ENCODE peak calls at places on chromosomes 13 and 19, in seven cellular contexts. R, Y, C, H, Q, Z and B are unnamed samples.

GRCh38 chr19:58518261-58519086 is 1.1 kb downstream of the ZBTB45 start:
- DNase-seq in R (no peak), Y (peak; percentile 22), C (no peak), H (no peak), Q (no peak), Z (no peak), B (no peak)

GRCh38 chr13:71611292-71611691 is 255.7 kb downstream of the DACH1 start:
- DNase-seq in R (no peak), Y (no peak), C (no peak), H (no peak), Q (no peak), Z (no peak), B (no peak)

GRCh38 chr19:343941-344624 is 513 bp downstream of the MIER2 start:
- DNase-seq in R (no peak), Y (peak; percentile 29), C (no peak), H (peak; percentile 34), Q (peak; percentile 58), Z (no peak), B (no peak)

GRCh38 chr13:44268965-44269364 is 104.7 kb upstream of the SERP2 start:
- DNase-seq in R (no peak), Y (no peak), C (no peak), H (no peak), Q (no peak), Z (no peak), B (no peak)

GRCh38 chr19:13104848-13105646 is 2.4 kb upstream of the LYL1 start:
- DNase-seq in R (no peak), Y (peak; percentile 79), C (no peak), H (no peak), Q (no peak), Z (no peak), B (no peak)

GRCh38 chr13:75135325-75135825 is 346.6 kb downstream of the TBC1D4 start:
- DNase-seq in R (peak; percentile 99), Y (no peak), C (no peak), H (no peak), Q (no peak), Z (peak; percentile 95), B (no peak)

GRCh38 chr13:108594153-108594552 is 35.3 kb upstream of the MYO16 start:
- DNase-seq in R (no peak), Y (no peak), C (no peak), H (no peak), Q (no peak), Z (no peak), B (no peak)

GRCh38 chr19:42295831-42296525 is 6.0 kb upstream of the PRR19 start:
- DNase-seq in R (no peak), Y (peak; percentile 84), C (peak; percentile 89), H (peak; percentile 78), Q (peak; percentile 91), Z (peak; percentile 44), B (no peak)

GRCh38 chr19:55832676-55833075 is 877 bp upstream of the NLRP11 start:
- DNase-seq in R (no peak), Y (no peak), C (no peak), H (no peak), Q (no peak), Z (no peak), B (no peak)

GRCh38 chr13:110157718-110158117 is 149.2 kb downstream of the COL4A1 start:
- DNase-seq in R (no peak), Y (no peak), C (no peak), H (no peak), Q (no peak), Z (no peak), B (no peak)

DNA sequence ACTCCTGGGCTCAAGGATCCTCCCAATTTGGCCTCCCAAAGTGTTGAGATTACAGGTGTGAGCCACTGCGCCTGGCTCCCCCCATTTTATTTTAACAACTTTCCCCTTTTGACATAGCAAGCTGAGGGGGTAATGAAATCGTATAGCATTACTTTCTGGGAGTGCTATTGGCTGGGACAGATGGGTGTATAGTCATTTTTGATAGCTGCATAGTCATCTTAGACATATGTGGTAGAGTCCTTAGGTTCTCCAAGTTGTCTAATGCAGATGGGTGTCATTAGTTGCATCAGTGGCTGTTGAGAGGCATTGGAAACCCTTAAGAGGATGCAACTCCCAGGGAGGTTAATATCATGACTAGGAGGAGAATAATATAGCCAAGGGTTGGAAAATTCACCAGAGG is 28.6 kb upstream of the PNMA8B start:
- DNase-seq in R (no peak), Y (no peak), C (no peak), H (no peak), Q (no peak), Z (no peak), B (no peak)
- H3K4me3 ChIP-seq in R (no peak overlapping the region), Y (no peak overlapping the region), C (no peak overlapping the region), H (no peak overlapping the region), Q (no peak overlapping the region), Z (no peak overlapping the region), B (no peak overlapping the region)

DNA sequence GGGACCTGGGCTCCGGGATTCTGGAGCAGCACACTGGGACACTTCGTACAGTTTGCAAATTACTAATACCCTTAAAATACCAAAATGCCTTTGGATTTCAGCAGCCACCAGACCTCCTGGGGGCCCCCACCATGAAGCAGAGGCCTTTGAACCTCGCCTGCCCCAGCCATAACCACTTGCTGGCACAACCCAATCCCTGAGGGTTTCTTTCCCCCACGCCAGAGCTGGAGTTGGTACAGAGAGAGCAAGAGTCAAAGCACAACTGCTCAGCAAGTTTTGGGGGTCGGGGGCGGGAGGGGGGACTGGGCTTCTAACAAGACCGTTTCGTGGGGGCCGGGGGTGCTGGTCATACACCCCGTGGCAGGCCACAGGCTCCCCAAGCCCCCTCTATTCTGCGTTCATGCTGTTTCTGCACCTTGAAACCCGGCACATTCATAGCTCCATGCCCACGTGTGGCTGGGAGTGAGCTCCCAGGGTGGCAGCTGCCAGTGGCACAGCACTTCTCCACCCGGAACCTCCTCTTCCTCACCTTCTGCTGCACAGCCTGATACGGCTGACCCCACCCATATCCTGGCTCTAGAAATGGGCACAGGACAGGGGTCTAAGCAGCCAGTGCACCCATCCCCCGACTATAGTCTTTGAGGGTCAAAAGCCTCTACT is 17.1 kb downstream of the PLEKHF1 start:
- DNase-seq in R (no peak), Y (no peak), C (no peak), H (no peak), Q (no peak), Z (no peak), B (no peak)
- H3K4me3 ChIP-seq in R (no peak overlapping the region), Y (no peak overlapping the region), C (no peak overlapping the region), H (no peak overlapping the region), Q (no peak overlapping the region), Z (no peak overlapping the region), B (no peak overlapping the region)

GRCh38 chr19:15431396-15432017 is 12.7 kb upstream of the AKAP8L start:
- DNase-seq in R (no peak), Y (no peak), C (no peak), H (no peak), Q (peak; percentile 34), Z (no peak), B (no peak)

GRCh38 chr19:15436012-15436825 is 13.5 kb downstream of the WIZ start:
- DNase-seq in R (peak; percentile 19), Y (no peak), C (no peak), H (no peak), Q (peak; percentile 39), Z (no peak), B (no peak)

GRCh38 chr19:15432018-15432494 is 13.3 kb upstream of the AKAP8L start:
- DNase-seq in R (no peak), Y (no peak), C (no peak), H (no peak), Q (no peak), Z (no peak), B (no peak)

GRCh38 chr19:15432629-15433518 is 14.1 kb upstream of the AKAP8L start:
- DNase-seq in R (peak; percentile 83), Y (peak; percentile 96), C (peak; percentile 95), H (peak; percentile 89), Q (peak; percentile 97), Z (peak; percentile 92), B (peak; percentile 79)

DNA sequence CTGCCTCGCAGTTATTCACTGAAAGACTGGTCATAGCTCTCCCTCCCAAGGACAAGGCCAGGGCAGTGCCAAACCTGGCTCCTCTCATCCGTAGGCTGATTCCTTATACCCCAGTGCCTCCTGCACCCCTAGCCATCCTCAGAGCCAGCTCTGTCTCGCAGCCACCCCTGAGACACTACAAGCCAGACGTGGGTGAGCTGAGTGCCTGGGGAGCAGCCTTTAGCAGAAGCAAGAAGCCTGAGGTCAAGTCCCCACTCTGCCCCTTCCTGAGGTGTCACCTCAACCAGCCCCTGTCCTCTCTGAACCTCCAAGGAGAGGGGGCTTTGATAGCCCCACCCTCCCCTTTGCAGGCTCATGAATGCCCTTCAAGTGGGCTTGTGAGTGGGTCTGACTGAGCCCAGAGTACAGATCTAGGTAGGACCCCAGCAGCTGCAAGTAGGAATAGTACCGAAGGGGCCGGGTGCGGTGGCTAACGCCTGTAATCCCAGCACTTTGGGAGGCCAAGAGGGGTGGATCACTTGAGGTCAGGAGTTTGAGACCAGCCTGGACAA is 14.8 kb upstream of the AKAP8L start:
- DNase-seq in R (no peak), Y (no peak), C (no peak), H (no peak), Q (peak; percentile 33), Z (no peak), B (no peak)
- H3K4me3 ChIP-seq in R (no peak overlapping the region), Y (peak overlapping the region; percentile 82), C (peak overlapping the region; percentile 67), H (peak overlapping the region; percentile 52), Q (peak overlapping the region; percentile 83), Z (peak overlapping the region; percentile 70), B (peak overlapping the region; percentile 77)

DNA sequence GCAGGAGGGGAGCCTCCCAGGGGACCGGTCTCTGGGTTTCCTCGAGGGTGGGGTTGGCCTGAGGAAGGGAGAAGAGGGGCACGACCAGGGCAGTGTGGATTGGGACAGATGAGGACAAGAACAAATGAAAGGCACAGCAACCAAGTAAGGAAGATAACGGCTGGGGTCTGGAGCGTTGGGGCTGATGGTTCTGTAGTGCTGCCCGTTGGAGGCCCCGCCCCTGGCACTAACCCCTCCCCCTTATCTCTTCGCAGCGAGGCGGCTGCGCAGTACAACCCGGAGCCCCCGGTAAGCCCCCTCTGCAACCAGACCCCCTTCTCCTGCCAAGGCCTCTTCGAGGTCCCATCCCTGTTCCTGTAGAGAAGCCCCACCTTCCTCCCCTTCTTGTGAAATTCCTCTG is 2.2 kb downstream of the CAPNS1 start:
- DNase-seq in R (no peak), Y (no peak), C (no peak), H (no peak), Q (no peak), Z (no peak), B (no peak)
- H3K4me3 ChIP-seq in R (no peak overlapping the region), Y (no peak overlapping the region), C (peak overlapping the region; percentile 99), H (no peak overlapping the region), Q (peak overlapping the region; percentile 80), Z (no peak overlapping the region), B (no peak overlapping the region)

DNA sequence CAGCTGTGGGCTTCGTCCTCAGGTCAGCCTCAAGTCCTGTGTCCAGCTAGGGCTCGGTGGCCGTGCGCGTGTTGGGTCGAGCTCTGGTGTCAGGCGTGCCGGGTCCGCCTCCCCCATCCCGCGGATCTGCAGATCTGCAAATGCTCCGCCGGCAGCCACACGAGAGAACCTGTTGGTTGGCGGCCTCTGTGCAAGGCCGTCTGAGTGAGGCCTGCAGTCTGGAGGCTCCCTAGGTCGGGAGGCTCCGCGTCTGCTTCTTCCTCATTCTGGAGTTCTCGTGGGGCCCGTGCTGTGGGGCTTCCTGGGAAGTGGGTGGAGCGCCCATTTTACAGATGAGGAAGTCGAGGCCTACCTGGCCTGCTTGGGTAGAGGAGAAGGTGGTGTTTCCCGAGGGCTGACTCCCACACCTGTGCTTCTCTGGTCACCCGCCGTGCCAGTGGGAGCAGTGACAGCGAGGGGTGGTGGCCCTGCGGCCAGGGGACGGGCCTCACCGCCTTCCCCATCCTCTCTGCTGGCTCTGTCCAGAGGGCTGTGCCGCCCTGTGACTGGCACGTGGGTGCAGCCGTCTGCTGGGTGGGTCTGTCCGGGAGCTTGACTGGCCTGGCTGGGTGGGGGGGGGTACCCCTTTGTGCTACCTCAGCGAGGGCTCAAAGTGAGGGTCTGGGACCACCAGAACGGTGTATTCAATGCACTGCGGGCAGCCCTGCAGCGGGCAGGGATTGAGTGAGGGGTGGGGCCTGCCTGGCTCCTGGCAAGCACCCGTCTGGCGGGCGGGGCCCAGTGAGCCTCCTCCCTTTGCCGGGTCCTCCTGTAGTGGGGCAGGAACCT is 3.3 kb downstream of the CSNK1G2 start:
- DNase-seq in R (no peak), Y (no peak), C (no peak), H (peak; percentile 19), Q (no peak), Z (no peak), B (no peak)
- H3K4me3 ChIP-seq in R (no peak overlapping the region), Y (peak overlapping the region; percentile 74), C (no peak overlapping the region), H (no peak overlapping the region), Q (no peak overlapping the region), Z (no peak overlapping the region), B (no peak overlapping the region)